ENCODE peak calls at places on chromosomes 11 and 22, in nine cellular contexts. J is GM12864, Z is IMR-90, L is HFFc6, A is HCT116, E is fibroblast of lung, V is BJ, W is psoas muscle, O is MCF 10A. N is an unnamed sample.

GRCh38 chr11:19242184-19242932 is 1.6 kb upstream of the E2F8 start:
- DNase-seq in W (no peak), E (no peak), Z (no peak), O (no peak), J (no peak), A (no peak), V (no peak), L (no peak), N (no peak)

GRCh38 chr11:34267440-34267839 is 90.4 kb downstream of the ABTB2 start:
- DNase-seq in J (no peak), Z (no peak), O (no peak), E (no peak), A (no peak), L (no peak), W (no peak), V (no peak), N (no peak)

GRCh38 chr22:40312050-40312449 is 34.2 kb upstream of the ADSL start:
- DNase-seq in A (no peak), W (no peak), Z (no peak), V (no peak), O (no peak), L (no peak), E (no peak), J (no peak), N (no peak)

GRCh38 chr11:106131998-106132397 is 54.5 kb downstream of the AASDHPPT start:
- DNase-seq in A (no peak), Z (no peak), O (no peak), W (no peak), E (no peak), L (no peak), J (no peak), V (no peak), N (no peak)

GRCh38 chr22:20312396-20313191 is 7.3 kb downstream of the DGCR6L start:
- DNase-seq in J (no peak), E (no peak), Z (no peak), O (no peak), L (no peak), V (no peak), W (no peak), A (no peak), N (no peak)

GRCh38 chr11:40285520-40285919 is 1173.9 kb downstream of the LRRC4C start:
- DNase-seq in V (no peak), O (no peak), Z (no peak), E (no peak), J (no peak), W (no peak), L (no peak), A (no peak), N (no peak)

GRCh38 chr11:2911088-2912037 is 17.9 kb downstream of the PHLDA2 start:
- DNase-seq in O (peak), E (no peak), W (no peak), J (no peak), L (no peak), Z (no peak), A (no peak), V (no peak), N (no peak)

GRCh38 chr11:44875056-44875455 is 75.6 kb downstream of the TP53I11 start:
- DNase-seq in E (no peak), L (no peak), Z (no peak), J (no peak), W (no peak), A (no peak), V (no peak), O (no peak), N (no peak)

GRCh38 chr22:39773976-39774539 is 119.5 kb downstream of the ENTHD1 start:
- DNase-seq in Z (peak), W (no peak), A (no peak), L (no peak), E (peak), V (no peak), O (no peak), J (peak), N (no peak)

GRCh38 chr11:62546244-62546936 is at the start of gene AHNAK:
- DNase-seq in W (peak), V (no peak), Z (peak), A (no peak), J (no peak), L (peak), E (peak), O (peak), N (peak)

GRCh38 chr11:39641749-39642148 is 1817.7 kb downstream of the LRRC4C start:
- DNase-seq in L (no peak), J (no peak), A (no peak), Z (no peak), W (no peak), E (peak), O (no peak), V (no peak), N (no peak)

GRCh38 chr11:134363592-134363991 is 31.8 kb downstream of the GLB1L2 start:
- DNase-seq in V (no peak), L (no peak), E (no peak), Z (no peak), J (no peak), O (no peak), W (no peak), A (no peak), N (no peak)

GRCh38 chr22:35411112-35411511 is 11.2 kb downstream of the MCM5 start:
- DNase-seq in A (no peak), W (no peak), L (no peak), J (peak), E (no peak), V (no peak), Z (no peak), O (no peak), N (peak)

GRCh38 chr11:109934151-109934550 is 159.0 kb upstream of the ZC3H12C start:
- DNase-seq in W (no peak), A (no peak), Z (no peak), V (no peak), O (no peak), J (no peak), E (no peak), L (no peak), N (no peak)

GRCh38 chr11:109940816-109941215 is 152.4 kb upstream of the ZC3H12C start:
- DNase-seq in Z (peak), A (peak), O (peak), J (no peak), V (peak), L (peak), E (peak), W (no peak), N (no peak)

GRCh38 chr11:109937968-109938367 is 155.2 kb upstream of the ZC3H12C start:
- DNase-seq in Z (no peak), V (no peak), A (no peak), O (no peak), J (no peak), W (no peak), L (no peak), E (no peak), N (no peak)

GRCh38 chr11:109939176-109939810 is 153.9 kb upstream of the ZC3H12C start:
- DNase-seq in V (peak), Z (peak), W (no peak), E (peak), J (peak), A (peak), O (peak), L (peak), N (no peak)
- TF ChIP-seq CTCF in V (peak), Z (peak), W (peak), E (peak), J (peak), A (peak), O (peak), L (peak), N (no peak)

GRCh38 chr11:128193633-128194032 is 393.7 kb downstream of the ETS1 start:
- DNase-seq in E (no peak), Z (no peak), V (no peak), O (no peak), W (no peak), J (no peak), L (no peak), A (no peak), N (no peak)
- TF ChIP-seq CTCF in E (no peak), Z (no peak), V (no peak), O (no peak), W (no peak), J (no peak), L (no peak), A (no peak), N (no peak)

GRCh38 chr11:64148917-64149617 is 16.8 kb downstream of the MACROD1 start:
- DNase-seq in J (no peak), E (no peak), V (no peak), O (no peak), L (no peak), W (no peak), A (no peak), Z (no peak), N (no peak)
- TF ChIP-seq CTCF in J (no peak), E (no peak), V (no peak), O (no peak), L (peak), W (no peak), A (no peak), Z (no peak), N (no peak)

GRCh38 chr11:8263769-8264410 is at the start of gene LMO1:
- DNase-seq in W (peak), L (peak), O (peak), V (no peak), A (peak), E (peak), J (peak), Z (peak), N (peak)

GRCh38 chr11:8267831-8268529 is 4.3 kb upstream of the LMO1 start:
- DNase-seq in L (no peak), E (peak), A (no peak), V (no peak), W (no peak), Z (no peak), J (no peak), O (no peak), N (peak)

GRCh38 chr11:8266246-8267241 is 2.9 kb upstream of the LMO1 start:
- DNase-seq in W (no peak), A (no peak), O (no peak), Z (no peak), L (no peak), J (no peak), V (no peak), E (no peak), N (no peak)

GRCh38 chr11:8267280-8267679 is 3.6 kb upstream of the LMO1 start:
- DNase-seq in E (no peak), A (no peak), W (no peak), V (no peak), O (no peak), J (no peak), L (no peak), Z (no peak), N (no peak)

GRCh38 chr11:8265681-8266241 is 2.1 kb upstream of the LMO1 start:
- DNase-seq in L (no peak), Z (no peak), V (no peak), O (no peak), E (no peak), W (no peak), A (no peak), J (no peak), N (no peak)
- TF ChIP-seq CTCF in L (peak), Z (no peak), V (no peak), O (peak), E (peak), W (no peak), A (no peak), J (peak), N (no peak)

GRCh38 chr22:30212363-30212995 is 34.1 kb downstream of the LIF start:
- DNase-seq in E (peak), Z (peak), O (peak), L (peak), V (peak), W (peak), J (no peak), A (peak), N (no peak)
- TF ChIP-seq CTCF in E (peak), Z (peak), O (no peak), L (peak), V (no peak), W (no peak), J (no peak), A (no peak), N (no peak)

GRCh38 chr11:54558407-54558806 is 45.4 kb downstream of the OR4C46 start:
- DNase-seq in V (no peak), J (no peak), L (no peak), E (no peak), O (no peak), Z (no peak), A (no peak), W (no peak), N (no peak)

DNA sequence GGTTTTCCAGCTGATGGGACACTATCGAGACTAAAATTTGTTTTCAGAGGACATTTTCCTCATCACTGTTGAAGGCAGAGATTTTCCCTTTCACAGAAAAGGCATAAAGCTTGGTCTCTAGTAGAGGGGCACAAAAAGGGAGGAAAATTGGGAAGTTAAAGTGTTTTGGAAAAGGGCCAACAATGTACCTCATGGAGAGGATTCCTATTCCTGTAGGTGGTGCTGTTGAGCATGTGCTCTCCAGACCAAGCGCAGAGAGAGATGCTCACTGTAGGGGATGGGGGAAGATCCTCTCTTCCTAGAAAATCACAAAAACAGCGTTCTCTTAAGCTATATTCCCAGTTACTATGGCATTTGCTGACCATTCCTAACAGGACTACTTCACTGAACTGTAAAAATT is 44.9 kb downstream of the OR4C46 start:
- DNase-seq in J (no peak), V (no peak), W (no peak), L (no peak), O (no peak), A (no peak), E (no peak), Z (no peak), N (no peak)
- TF ChIP-seq CTCF in J (no peak), V (no peak), W (no peak), L (peak), O (no peak), A (no peak), E (no peak), Z (no peak), N (no peak)

GRCh38 chr11:102812188-102812587 is 14.2 kb upstream of the MMP1 start:
- DNase-seq in Z (no peak), J (no peak), O (no peak), A (no peak), W (no peak), E (no peak), L (no peak), V (no peak), N (no peak)

GRCh38 chr11:102807921-102808320 is 10.0 kb upstream of the MMP1 start:
- DNase-seq in Z (peak), J (no peak), V (no peak), E (peak), A (peak), O (peak), W (no peak), L (no peak), N (no peak)

GRCh38 chr11:102806296-102806695 is 8.3 kb upstream of the MMP1 start:
- DNase-seq in W (no peak), Z (peak), L (peak), E (peak), J (no peak), V (peak), O (no peak), A (no peak), N (no peak)

GRCh38 chr11:102813484-102813883 is 15.5 kb upstream of the MMP1 start:
- DNase-seq in Z (no peak), L (no peak), A (no peak), E (no peak), O (peak), W (no peak), V (no peak), J (no peak), N (no peak)

DNA sequence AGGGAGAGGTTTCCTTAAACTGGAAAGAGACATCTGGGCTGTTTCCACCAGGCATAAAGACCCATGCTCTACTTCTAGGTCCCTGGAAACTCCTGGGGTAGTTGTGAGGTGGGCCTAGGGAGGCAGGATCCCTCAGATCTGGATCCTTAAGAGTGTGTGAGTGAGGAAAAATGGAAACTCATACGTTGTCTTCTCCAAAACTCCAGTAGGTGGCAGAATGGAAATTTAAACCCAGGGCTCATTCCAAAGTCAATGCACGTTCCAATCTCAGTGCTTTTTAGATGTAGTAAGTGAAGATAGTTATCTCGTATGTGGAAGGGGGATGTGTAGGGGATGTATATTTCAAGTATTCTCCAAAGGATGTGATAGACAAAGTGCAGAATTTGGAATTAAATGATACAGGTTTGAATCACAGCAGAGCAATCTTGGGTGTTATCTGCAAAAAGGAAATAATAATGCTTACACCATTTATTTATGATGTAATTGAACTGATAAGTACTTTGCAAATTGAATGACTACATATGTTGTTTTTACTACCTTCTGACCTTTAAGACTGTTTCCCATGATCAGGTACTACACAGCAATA is 13.1 kb upstream of the MMP1 start:
- DNase-seq in W (no peak), V (no peak), Z (peak), L (peak), A (no peak), J (no peak), E (peak), O (peak), N (no peak)
- TF ChIP-seq CTCF in W (no peak), V (peak), Z (peak), L (peak), A (peak), J (peak), E (peak), O (peak), N (no peak)

GRCh38 chr22:47586038-47586437 is 823.6 kb downstream of the TBC1D22A start:
- DNase-seq in Z (no peak), E (no peak), A (peak), W (no peak), L (no peak), O (no peak), V (no peak), J (no peak), N (no peak)
- TF ChIP-seq CTCF in Z (no peak), E (peak), A (peak), W (no peak), L (no peak), O (peak), V (no peak), J (no peak), N (no peak)

DNA sequence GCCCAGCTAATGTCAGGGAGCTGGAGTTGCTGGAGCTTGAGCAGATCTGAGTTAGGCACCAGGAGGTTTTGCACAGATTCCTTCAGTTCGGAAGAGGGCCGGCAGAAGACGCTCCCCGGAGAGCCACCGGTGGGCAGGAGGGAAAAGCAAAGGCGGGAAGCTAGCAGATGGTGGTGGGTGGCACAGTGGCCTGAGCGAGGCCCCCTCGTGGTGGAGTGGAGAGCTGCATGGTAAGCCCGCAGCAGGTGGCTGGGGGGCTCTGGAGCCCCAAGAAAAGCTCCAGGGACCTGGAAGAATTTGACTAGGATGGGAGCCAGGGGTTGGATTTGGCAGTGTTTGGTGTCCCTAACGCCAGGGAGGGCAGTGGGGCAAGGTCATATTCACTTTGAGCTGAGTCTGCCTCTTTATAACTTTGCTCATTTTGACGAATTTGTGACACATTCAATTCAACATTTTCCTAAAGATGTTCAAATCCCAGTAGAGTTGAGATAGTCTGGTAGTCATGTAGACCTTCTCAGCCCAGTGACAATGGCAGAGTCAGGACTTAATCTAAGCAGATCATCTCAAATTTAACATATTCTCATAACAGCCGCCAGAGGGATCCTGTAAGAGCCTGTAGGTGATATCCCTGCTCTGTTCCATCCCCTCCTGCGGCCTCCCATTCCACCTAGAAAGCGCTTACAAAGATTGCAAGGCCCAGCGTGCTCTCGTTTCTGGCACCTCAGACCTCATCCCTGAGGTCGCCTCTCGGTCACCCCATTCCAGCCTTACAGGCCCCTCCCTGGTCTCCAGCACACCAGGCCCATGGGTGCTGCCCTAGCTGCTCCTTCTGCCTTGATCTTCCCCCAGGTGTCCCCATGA is 57.9 kb downstream of the TRIM29 start:
- DNase-seq in E (no peak), V (no peak), Z (no peak), J (no peak), O (no peak), A (no peak), L (peak), W (no peak), N (no peak)
- TF ChIP-seq CTCF in E (peak), V (peak), Z (peak), J (peak), O (no peak), A (no peak), L (peak), W (peak), N (no peak)